ENCODE peak calls at places on chromosomes 4 and X, in five cellular contexts. N, K, L, S and M are unnamed samples.

GRCh38 chr4:77178560-77178959 is 21.6 kb downstream of the CCNG2 start:
- DNase-seq in N (no peak), K (no peak), L (no peak), S (no peak), M (no peak)

GRCh38 chr4:122783301-122784215 is 43.1 kb upstream of the FGF2 start:
- DNase-seq in N (peak; percentile 97), K (peak; percentile 94), L (peak; percentile 78), S (no peak), M (no peak)

GRCh38 chr4:154741131-154741530 is 2.7 kb upstream of the LRAT start:
- DNase-seq in N (no peak), K (no peak), L (no peak), S (no peak), M (no peak)

GRCh38 chrX:45771114-45771513 is 570.4 kb upstream of the DIPK2B start:
- DNase-seq in N (peak; percentile 94), K (peak; percentile 79), L (peak; percentile 97), S (no peak), M (no peak)

GRCh38 chrX:42375080-42375479 is 402.9 kb downstream of the PPP1R2C start:
- DNase-seq in N (no peak), K (no peak), L (no peak), S (no peak), M (no peak)

GRCh38 chrX:69085826-69086225 is 79.4 kb downstream of the PJA1 start:
- DNase-seq in N (no peak), K (no peak), L (no peak), S (no peak), M (no peak)

GRCh38 chrX:39874202-39874816 is 223.4 kb downstream of the BCOR start:
- DNase-seq in N (no peak), K (no peak), L (no peak), S (no peak), M (no peak)

GRCh38 chrX:10022580-10023245 is 55.6 kb downstream of the CLDN34 start:
- DNase-seq in N (peak; percentile 87), K (peak; percentile 88), L (peak; percentile 85), S (no peak), M (no peak)

GRCh38 chr4:140691369-140691768 is 64.8 kb downstream of the TBC1D9 start:
- DNase-seq in N (peak; percentile 68), K (peak; percentile 82), L (peak; percentile 68), S (no peak), M (no peak)

GRCh38 chrX:148942754-148943153 is 442.3 kb downstream of the AFF2 start:
- DNase-seq in N (no peak), K (no peak), L (no peak), S (peak; percentile 31), M (no peak)

GRCh38 chr4:1093391-1094335 is 19.7 kb downstream of the RNF212 start:
- DNase-seq in N (no peak), K (no peak), L (no peak), S (no peak), M (no peak)

GRCh38 chrX:18701621-18702361 is 5.7 kb upstream of the PPEF1 start:
- DNase-seq in N (peak; percentile 13), K (peak; percentile 29), L (peak; percentile 9), S (no peak), M (no peak)

GRCh38 chr4:127601029-127601428 is 31.7 kb upstream of the INTU start:
- DNase-seq in N (peak; percentile 50), K (peak; percentile 58), L (peak; percentile 42), S (no peak), M (no peak)

GRCh38 chrX:152960115-152960514 is 33.8 kb downstream of the PNMA5 start:
- DNase-seq in N (no peak), K (no peak), L (no peak), S (no peak), M (no peak)

GRCh38 chr4:72546456-72546855 is 22.6 kb downstream of the ADAMTS3 start:
- DNase-seq in N (no peak), K (peak; percentile 20), L (peak; percentile 62), S (no peak), M (no peak)

GRCh38 chr4:176789955-176790354 is 2.8 kb downstream of the VEGFC start:
- DNase-seq in N (peak; percentile 82), K (peak; percentile 68), L (peak; percentile 92), S (peak; percentile 74), M (peak; percentile 49)

GRCh38 chrX:8639949-8640348 is 92.0 kb downstream of the ANOS1 start:
- DNase-seq in N (no peak), K (no peak), L (no peak), S (no peak), M (no peak)

GRCh38 chr4:99564921-99565320 is 1.1 kb upstream of the TRMT10A start:
- DNase-seq in N (no peak), K (no peak), L (no peak), S (no peak), M (no peak)

GRCh38 chr4:83109480-83110221 is 4.9 kb downstream of the PLAC8 start:
- DNase-seq in N (no peak), K (peak; percentile 57), L (peak; percentile 14), S (no peak), M (peak; percentile 53)

GRCh38 chrX:16060252-16060651 is 63.1 kb upstream of the GRPR start:
- DNase-seq in N (no peak), K (no peak), L (no peak), S (peak; percentile 1), M (no peak)

GRCh38 chr4:98601719-98602118 is 56.7 kb downstream of the TSPAN5 start:
- DNase-seq in N (peak; percentile 67), K (peak; percentile 35), L (peak; percentile 52), S (no peak), M (no peak)

GRCh38 chr4:158863296-158863695 is 94.5 kb downstream of the FNIP2 start:
- DNase-seq in N (no peak), K (no peak), L (no peak), S (no peak), M (no peak)

GRCh38 chr4:1752284-1753041 is 31.1 kb downstream of the TACC3 start:
- DNase-seq in N (peak; percentile 14), K (peak; percentile 44), L (peak; percentile 6), S (no peak), M (no peak)

GRCh38 chr4:74545488-74545887 is 100.6 kb downstream of the AREG start:
- DNase-seq in N (peak; percentile 93), K (peak; percentile 83), L (peak; percentile 63), S (no peak), M (no peak)

GRCh38 chr4:165425629-165426028 is 46.8 kb downstream of the CPE start:
- DNase-seq in N (no peak), K (no peak), L (no peak), S (no peak), M (no peak)

GRCh38 chr4:55866290-55866907 is 13.0 kb downstream of the EXOC1 start:
- DNase-seq in N (peak; percentile 98), K (peak; percentile 93), L (peak; percentile 97), S (peak; percentile 94), M (peak; percentile 62)

GRCh38 chrX:136146614-136147319 is 566 bp upstream of the FHL1 start:
- DNase-seq in N (no peak), K (no peak), L (no peak), S (no peak), M (peak; percentile 15)

GRCh38 chr4:87150498-87151261 is 69.7 kb downstream of the KLHL8 start:
- DNase-seq in N (peak; percentile 84), K (peak; percentile 82), L (peak; percentile 78), S (peak; percentile 70), M (peak; percentile 84)

GRCh38 chr4:20395160-20395773 is 143.6 kb downstream of the SLIT2 start:
- DNase-seq in N (peak; percentile 62), K (peak; percentile 52), L (peak; percentile 44), S (no peak), M (peak; percentile 29)

GRCh38 chr4:140730108-140730507 is 26.1 kb downstream of the TBC1D9 start:
- DNase-seq in N (no peak), K (no peak), L (no peak), S (no peak), M (no peak)

GRCh38 chrX:68048774-68049173 is 384.5 kb downstream of the OPHN1 start:
- DNase-seq in N (no peak), K (no peak), L (no peak), S (no peak), M (no peak)

GRCh38 chr4:61200991-61201526 is 933 bp downstream of the ADGRL3 start:
- DNase-seq in N (peak; percentile 59), K (peak; percentile 52), L (no peak), S (peak; percentile 47), M (peak; percentile 35)

GRCh38 chr4:151117371-151117962 is 18.0 kb downstream of the RPS3A start:
- DNase-seq in N (peak; percentile 78), K (peak; percentile 80), L (peak; percentile 76), S (peak; percentile 68), M (peak; percentile 85)

GRCh38 chr4:45989775-45990174 is 134.1 kb downstream of the GABRG1 start:
- DNase-seq in N (no peak), K (no peak), L (no peak), S (no peak), M (no peak)

GRCh38 chr4:27350161-27350560 is 489.5 kb downstream of the STIM2 start:
- DNase-seq in N (peak; percentile 8), K (no peak), L (peak; percentile 48), S (no peak), M (no peak)

GRCh38 chr4:73936969-73937368 is 44.9 kb downstream of the PF4 start:
- DNase-seq in N (no peak), K (no peak), L (no peak), S (no peak), M (no peak)

GRCh38 chrX:151488677-151489076 is 74.8 kb upstream of the PASD1 start:
- DNase-seq in N (no peak), K (no peak), L (no peak), S (peak; percentile 67), M (peak; percentile 59)

GRCh38 chr4:77156912-77157858 is at the start of gene CCNG2:
- DNase-seq in N (peak; percentile 95), K (peak; percentile 97), L (peak; percentile 92), S (no peak), M (no peak)

GRCh38 chr4:77036206-77036605 is 39.6 kb downstream of the CCNI start:
- DNase-seq in N (peak; percentile 96), K (peak; percentile 93), L (peak; percentile 96), S (no peak), M (no peak)

GRCh38 chr4:17787315-17787714 is 5.9 kb upstream of the FAM184B start:
- DNase-seq in N (peak; percentile 56), K (no peak), L (peak; percentile 67), S (no peak), M (no peak)